ENCODE peak calls at places on chromosomes 7 and 10, in five cellular contexts. One of them, this sample, is unnamed.

GRCh38 chr7:10212664-10213063 is 761.0 kb upstream of the PHF14 start:
- DNase-seq in RWPE2: no peak
- DNase-seq in uterus: no peak
- DNase-seq in heart right ventricle: no peak
- DNase-seq in colonic mucosa: no peak
- DNase-seq in this sample: no peak

GRCh38 chr10:118584181-118584954 is 11.1 kb downstream of the PRLHR start:
- DNase-seq in heart right ventricle: no peak
- DNase-seq in RWPE2: no peak
- DNase-seq in colonic mucosa: no peak
- DNase-seq in uterus: peak; percentile 47
- DNase-seq in this sample: no peak

GRCh38 chr7:92763636-92764423 is 72.5 kb downstream of the CDK6 start:
- DNase-seq in colonic mucosa: peak; percentile 32
- DNase-seq in heart right ventricle: no peak
- DNase-seq in uterus: no peak
- DNase-seq in RWPE2: peak; percentile 72
- DNase-seq in this sample: no peak

GRCh38 chr7:31464601-31465000 is 49.3 kb upstream of the ITPRID1 start:
- DNase-seq in RWPE2: no peak
- DNase-seq in colonic mucosa: no peak
- DNase-seq in uterus: no peak
- DNase-seq in heart right ventricle: no peak
- DNase-seq in this sample: no peak

GRCh38 chr10:82150123-82150900 is 275.3 kb downstream of the NRG3 start:
- DNase-seq in uterus: no peak
- DNase-seq in colonic mucosa: no peak
- DNase-seq in heart right ventricle: peak; percentile 4
- DNase-seq in RWPE2: no peak
- DNase-seq in this sample: no peak

GRCh38 chr10:791639-792038 is 102.2 kb upstream of the DIP2C start:
- DNase-seq in RWPE2: no peak
- DNase-seq in heart right ventricle: no peak
- DNase-seq in colonic mucosa: no peak
- DNase-seq in uterus: no peak
- DNase-seq in this sample: no peak

GRCh38 chr10:101260764-101261341 is 31.6 kb upstream of the LBX1 start:
- DNase-seq in RWPE2: no peak
- DNase-seq in heart right ventricle: no peak
- DNase-seq in colonic mucosa: no peak
- DNase-seq in uterus: no peak
- DNase-seq in this sample: no peak

GRCh38 chr10:49726593-49726992 is 35.5 kb downstream of the OGDHL start:
- DNase-seq in colonic mucosa: no peak
- DNase-seq in uterus: no peak
- DNase-seq in heart right ventricle: no peak
- DNase-seq in RWPE2: no peak
- DNase-seq in this sample: no peak

GRCh38 chr10:28754930-28755718 is 77.8 kb downstream of the BAMBI start:
- DNase-seq in RWPE2: no peak
- DNase-seq in uterus: no peak
- DNase-seq in colonic mucosa: no peak
- DNase-seq in heart right ventricle: no peak
- DNase-seq in this sample: no peak

GRCh38 chr10:35328404-35329037 is 7.8 kb upstream of the CCNY start:
- DNase-seq in RWPE2: no peak
- DNase-seq in heart right ventricle: no peak
- DNase-seq in uterus: no peak
- DNase-seq in colonic mucosa: no peak
- DNase-seq in this sample: no peak

GRCh38 chr10:90462761-90463160 is 395.1 kb downstream of the HTR7 start:
- DNase-seq in RWPE2: no peak
- DNase-seq in colonic mucosa: no peak
- DNase-seq in heart right ventricle: no peak
- DNase-seq in uterus: no peak
- DNase-seq in this sample: no peak

GRCh38 chr10:109902992-109903947 is 20.0 kb downstream of the XPNPEP1 start:
- DNase-seq in uterus: no peak
- DNase-seq in colonic mucosa: no peak
- DNase-seq in RWPE2: no peak
- DNase-seq in heart right ventricle: no peak
- DNase-seq in this sample: no peak

GRCh38 chr7:47291461-47292051 is 290.4 kb downstream of the TNS3 start:
- DNase-seq in colonic mucosa: peak; percentile 19
- DNase-seq in RWPE2: no peak
- DNase-seq in heart right ventricle: no peak
- DNase-seq in uterus: no peak
- DNase-seq in this sample: peak; percentile 63

GRCh38 chr7:141975806-141976523 is 2.4 kb upstream of the TAS2R38 start:
- DNase-seq in heart right ventricle: peak; percentile 55
- DNase-seq in uterus: peak; percentile 18
- DNase-seq in RWPE2: peak; percentile 69
- DNase-seq in colonic mucosa: peak; percentile 90
- DNase-seq in this sample: peak; percentile 57

GRCh38 chr7:158814637-158815036 is 14.7 kb downstream of the ESYT2 start:
- DNase-seq in heart right ventricle: no peak
- DNase-seq in uterus: no peak
- DNase-seq in RWPE2: no peak
- DNase-seq in colonic mucosa: no peak
- DNase-seq in this sample: no peak

GRCh38 chr7:134547738-134548054 is 1.2 kb upstream of the AKR1B15 start:
- DNase-seq in RWPE2: no peak
- DNase-seq in uterus: peak; percentile 64
- DNase-seq in heart right ventricle: peak; percentile 62
- DNase-seq in colonic mucosa: no peak
- DNase-seq in this sample: no peak

GRCh38 chr10:123998197-123999141 is 94.9 kb downstream of the CHST15 start:
- DNase-seq in RWPE2: no peak
- DNase-seq in uterus: no peak
- DNase-seq in colonic mucosa: no peak
- DNase-seq in heart right ventricle: no peak
- DNase-seq in this sample: no peak

GRCh38 chr10:5512881-5513698 is 11.7 kb upstream of the CALML3 start:
- DNase-seq in uterus: no peak
- DNase-seq in colonic mucosa: no peak
- DNase-seq in heart right ventricle: no peak
- DNase-seq in RWPE2: no peak
- DNase-seq in this sample: peak; percentile 35

GRCh38 chr7:137476937-137477336 is 133.4 kb upstream of the PTN start:
- DNase-seq in uterus: no peak
- DNase-seq in colonic mucosa: no peak
- DNase-seq in heart right ventricle: no peak
- DNase-seq in RWPE2: no peak
- DNase-seq in this sample: no peak

GRCh38 chr7:97871659-97872024 is 566 bp downstream of the ASNS start:
- DNase-seq in colonic mucosa: no peak
- DNase-seq in RWPE2: no peak
- DNase-seq in uterus: no peak
- DNase-seq in heart right ventricle: peak; percentile 8
- DNase-seq in this sample: no peak

GRCh38 chr10:60611291-60611747 is 167.0 kb upstream of the CDK1 start:
- DNase-seq in uterus: no peak
- DNase-seq in RWPE2: peak; percentile 61
- DNase-seq in colonic mucosa: no peak
- DNase-seq in heart right ventricle: no peak
- DNase-seq in this sample: no peak

GRCh38 chr10:22386396-22386928 is 41.2 kb downstream of the SPAG6 start:
- DNase-seq in RWPE2: no peak
- DNase-seq in colonic mucosa: no peak
- DNase-seq in uterus: no peak
- DNase-seq in heart right ventricle: no peak
- DNase-seq in this sample: no peak

GRCh38 chr7:3981281-3981680 is 680.2 kb downstream of the SDK1 start:
- DNase-seq in heart right ventricle: no peak
- DNase-seq in uterus: no peak
- DNase-seq in colonic mucosa: no peak
- DNase-seq in RWPE2: no peak
- DNase-seq in this sample: no peak

GRCh38 chr7:115851291-115851690 is 179.3 kb downstream of the TFEC start:
- DNase-seq in RWPE2: no peak
- DNase-seq in colonic mucosa: no peak
- DNase-seq in heart right ventricle: no peak
- DNase-seq in uterus: no peak
- DNase-seq in this sample: no peak

GRCh38 chr7:40879941-40880558 is 745.2 kb downstream of the SUGCT start:
- DNase-seq in uterus: no peak
- DNase-seq in RWPE2: no peak
- DNase-seq in heart right ventricle: no peak
- DNase-seq in colonic mucosa: no peak
- DNase-seq in this sample: no peak

GRCh38 chr10:18417950-18418527 is 233.3 kb downstream of the NSUN6 start:
- DNase-seq in colonic mucosa: no peak
- DNase-seq in uterus: no peak
- DNase-seq in RWPE2: no peak
- DNase-seq in heart right ventricle: no peak
- DNase-seq in this sample: no peak

GRCh38 chr10:68208424-68209042 is 23.4 kb downstream of the ATOH7 start:
- DNase-seq in RWPE2: peak; percentile 65
- DNase-seq in heart right ventricle: peak; percentile 10
- DNase-seq in uterus: no peak
- DNase-seq in colonic mucosa: peak; percentile 66
- DNase-seq in this sample: no peak

GRCh38 chr10:97647556-97647955 is 7.1 kb downstream of the PI4K2A start:
- DNase-seq in RWPE2: no peak
- DNase-seq in uterus: no peak
- DNase-seq in heart right ventricle: no peak
- DNase-seq in colonic mucosa: no peak
- DNase-seq in this sample: no peak

DNA sequence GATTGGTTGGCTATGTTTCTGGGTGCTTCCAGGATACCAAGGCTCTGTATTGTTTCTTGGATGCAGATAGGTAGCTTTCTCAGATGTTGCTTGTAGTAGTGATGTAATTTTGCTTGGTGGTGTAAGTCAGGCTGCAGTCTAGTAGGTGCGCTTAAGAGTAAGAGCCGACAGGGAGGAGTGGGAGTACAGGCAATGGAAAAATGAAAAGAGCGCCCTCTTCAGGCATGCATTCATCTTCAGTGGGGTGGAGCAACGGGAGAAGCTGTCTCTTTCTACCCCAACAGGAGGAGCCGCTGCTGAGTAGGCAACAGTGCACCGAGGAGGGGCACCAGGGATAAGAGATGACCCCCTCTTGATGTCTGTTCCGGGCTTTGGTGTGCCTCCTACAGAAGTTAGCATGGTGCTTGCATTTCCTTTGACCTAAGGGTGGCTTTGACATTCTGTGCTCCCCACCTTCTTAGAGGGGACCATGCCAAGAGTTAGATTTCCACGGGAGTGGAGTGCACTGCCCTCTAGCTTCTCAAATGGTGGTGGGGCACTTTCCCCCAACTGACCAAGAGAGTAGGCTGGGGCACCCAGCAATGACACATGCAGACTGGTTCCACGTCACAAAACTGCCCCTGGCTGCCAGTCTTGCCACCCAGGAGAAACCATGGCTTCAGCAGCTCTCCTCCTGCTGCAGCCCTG is 56.1 kb downstream of the ZNF783 start:
- DNase-seq in heart right ventricle: no peak
- DNase-seq in uterus: no peak
- DNase-seq in colonic mucosa: no peak
- DNase-seq in RWPE2: no peak
- DNase-seq in this sample: no peak
- TF ChIP-seq CTCF in heart right ventricle: no peak
- TF ChIP-seq CTCF in uterus: no peak
- TF ChIP-seq CTCF in colonic mucosa: no peak
- TF ChIP-seq CTCF in RWPE2: peak; percentile 4
- TF ChIP-seq CTCF in this sample: no peak

GRCh38 chr10:4405828-4406227 is 420.2 kb upstream of the AKR1E2 start:
- DNase-seq in heart right ventricle: no peak
- DNase-seq in RWPE2: no peak
- DNase-seq in colonic mucosa: no peak
- DNase-seq in uterus: no peak
- DNase-seq in this sample: no peak

GRCh38 chr10:4403638-4404252 is 422.3 kb upstream of the AKR1E2 start:
- DNase-seq in colonic mucosa: no peak
- DNase-seq in heart right ventricle: no peak
- DNase-seq in uterus: no peak
- DNase-seq in RWPE2: no peak
- DNase-seq in this sample: no peak

GRCh38 chr10:4407783-4408182 is 418.2 kb upstream of the AKR1E2 start:
- DNase-seq in heart right ventricle: no peak
- DNase-seq in RWPE2: no peak
- DNase-seq in colonic mucosa: no peak
- DNase-seq in uterus: no peak
- DNase-seq in this sample: no peak

GRCh38 chr10:4409281-4409680 is 416.7 kb upstream of the AKR1E2 start:
- DNase-seq in uterus: no peak
- DNase-seq in colonic mucosa: no peak
- DNase-seq in heart right ventricle: no peak
- DNase-seq in RWPE2: no peak
- DNase-seq in this sample: no peak
- H3K27ac ChIP-seq in uterus: no peak overlapping the region
- H3K27ac ChIP-seq in colonic mucosa: no peak overlapping the region
- H3K27ac ChIP-seq in heart right ventricle: no peak overlapping the region
- H3K27ac ChIP-seq in RWPE2: no peak overlapping the region
- H3K27ac ChIP-seq in this sample: no peak overlapping the region

GRCh38 chr7:133372337-133372736 is 119.5 kb downstream of the EXOC4 start:
- DNase-seq in heart right ventricle: no peak
- DNase-seq in colonic mucosa: no peak
- DNase-seq in RWPE2: no peak
- DNase-seq in uterus: no peak
- DNase-seq in this sample: no peak
- H3K4me1 ChIP-seq in heart right ventricle: peaks cover 24% of the 10 kb centered on the region
- H3K4me1 ChIP-seq in colonic mucosa: no peaks in the 10 kb centered on the region
- H3K4me1 ChIP-seq in RWPE2: no peaks in the 10 kb centered on the region
- H3K4me1 ChIP-seq in uterus: no peaks in the 10 kb centered on the region
- H3K4me1 ChIP-seq in this sample: no peaks in the 10 kb centered on the region

GRCh38 chr7:11374629-11375028 is 401.0 kb downstream of the PHF14 start:
- DNase-seq in uterus: no peak
- DNase-seq in colonic mucosa: no peak
- DNase-seq in RWPE2: no peak
- DNase-seq in heart right ventricle: no peak
- DNase-seq in this sample: no peak

GRCh38 chr7:11379641-11380040 is 406.0 kb downstream of the PHF14 start:
- DNase-seq in heart right ventricle: no peak
- DNase-seq in colonic mucosa: no peak
- DNase-seq in RWPE2: no peak
- DNase-seq in uterus: no peak
- DNase-seq in this sample: no peak

GRCh38 chr7:11376549-11376948 is 402.9 kb downstream of the PHF14 start:
- DNase-seq in colonic mucosa: no peak
- DNase-seq in uterus: no peak
- DNase-seq in heart right ventricle: no peak
- DNase-seq in RWPE2: no peak
- DNase-seq in this sample: no peak

GRCh38 chr7:11369696-11370095 is 396.0 kb downstream of the PHF14 start:
- DNase-seq in RWPE2: no peak
- DNase-seq in uterus: no peak
- DNase-seq in colonic mucosa: no peak
- DNase-seq in heart right ventricle: no peak
- DNase-seq in this sample: no peak

GRCh38 chr7:11373546-11374142 is 400.0 kb downstream of the PHF14 start:
- DNase-seq in colonic mucosa: no peak
- DNase-seq in uterus: no peak
- DNase-seq in heart right ventricle: no peak
- DNase-seq in RWPE2: no peak
- DNase-seq in this sample: no peak
- TF ChIP-seq CTCF in colonic mucosa: peak; percentile 29
- TF ChIP-seq CTCF in uterus: peak; percentile 9
- TF ChIP-seq CTCF in heart right ventricle: peak; percentile 43
- TF ChIP-seq CTCF in RWPE2: peak; percentile 73
- TF ChIP-seq CTCF in this sample: peak; percentile 15